ENCODE peak calls at places on chromosome 4, in nine cellular contexts. Z, P, S, D, K, Y, H, V and C are unnamed samples. For H3K27me3 and H3K4me1, the result is how much of the 10 kb centered on the place peaks cover.

GRCh38 chr4:82542642-82543041 is 19.1 kb downstream of the TMEM150C start:
- DNase-seq in P (no peak), D (no peak), H (no peak), Z (no peak), K (no peak), S (no peak), Y (no peak), V (no peak), C (no peak)

GRCh38 chr4:100295792-100296191 is 105.5 kb upstream of the DDIT4L start:
- DNase-seq in Y (no peak), D (no peak), K (no peak), S (no peak), H (no peak), V (no peak), Z (peak), P (peak), C (no peak)

GRCh38 chr4:47207555-47207954 is 176.2 kb downstream of the GABRB1 start:
- DNase-seq in Y (no peak), H (no peak), K (no peak), P (no peak), S (no peak), Z (no peak), V (no peak), D (no peak), C (no peak)

GRCh38 chr4:8323947-8324555 is 54.5 kb downstream of the HTRA3 start:
- DNase-seq in K (no peak), S (no peak), H (peak), D (no peak), V (peak), Y (peak), P (no peak), Z (peak), C (no peak)

GRCh38 chr4:112109455-112110425 is 35.5 kb upstream of the FAM241A start:
- DNase-seq in V (no peak), S (no peak), Z (peak), P (peak), D (no peak), Y (no peak), K (no peak), H (no peak), C (no peak)

GRCh38 chr4:118746251-118746919 is 61.2 kb downstream of the METTL14 start:
- DNase-seq in K (no peak), P (no peak), Z (no peak), H (peak), V (no peak), S (peak), D (no peak), Y (peak), C (no peak)

GRCh38 chr4:95838192-95838591 is 1.7 kb upstream of the PDHA2 start:
- DNase-seq in D (no peak), V (no peak), K (no peak), S (no peak), Y (no peak), P (no peak), H (peak), Z (no peak), C (no peak)

GRCh38 chr4:117085185-117085701 is at the start of gene TRAM1L1:
- DNase-seq in Y (peak), S (peak), K (peak), P (peak), D (no peak), Z (peak), H (peak), V (peak), C (peak)

GRCh38 chr4:16597829-16598228 is 300.6 kb downstream of the LDB2 start:
- DNase-seq in H (no peak), P (peak), Y (no peak), Z (peak), D (no peak), K (no peak), S (no peak), V (no peak), C (no peak)

GRCh38 chr4:15729910-15730533 is 27.2 kb downstream of the BST1 start:
- DNase-seq in P (peak), Z (peak), V (no peak), D (no peak), S (no peak), H (no peak), Y (no peak), K (peak), C (no peak)

GRCh38 chr4:42655921-42656735 is 777 bp downstream of the ATP8A1 start:
- DNase-seq in S (peak), Y (peak), V (peak), K (no peak), Z (no peak), H (peak), P (peak), D (no peak), C (peak)

GRCh38 chr4:115562506-115562905 is 449.1 kb upstream of the NDST4 start:
- DNase-seq in Y (no peak), Z (no peak), H (no peak), K (no peak), V (no peak), D (no peak), P (no peak), S (no peak), C (no peak)

GRCh38 chr4:21304061-21304541 is 603.8 kb downstream of the PACRGL start:
- DNase-seq in D (no peak), Z (no peak), K (no peak), S (no peak), H (no peak), Y (no peak), P (no peak), V (peak), C (no peak)

GRCh38 chr4:100224160-100224559 is 33.9 kb upstream of the DDIT4L start:
- DNase-seq in H (no peak), S (no peak), Y (no peak), P (no peak), V (no peak), Z (no peak), K (no peak), D (no peak), C (no peak)

GRCh38 chr4:119113033-119113655 is 22.5 kb upstream of the MYOZ2 start:
- DNase-seq in H (no peak), Z (peak), K (no peak), S (no peak), V (no peak), Y (no peak), D (no peak), P (peak), C (no peak)

GRCh38 chr4:139609647-139610046 is 53.6 kb upstream of the SETD7 start:
- DNase-seq in Y (no peak), Z (peak), H (no peak), K (no peak), P (peak), S (no peak), D (no peak), V (no peak), C (no peak)

GRCh38 chr4:158578476-158578875 is 56.8 kb downstream of the RXFP1 start:
- DNase-seq in H (no peak), D (no peak), V (no peak), K (peak), Z (peak), Y (no peak), S (no peak), P (peak), C (no peak)

GRCh38 chr4:76729460-76729859 is 168.5 kb downstream of the SOWAHB start:
- DNase-seq in V (no peak), D (no peak), K (no peak), Y (no peak), P (no peak), Z (no peak), S (no peak), H (no peak), C (no peak)

GRCh38 chr4:142353149-142353738 is 492.9 kb downstream of the INPP4B start:
- DNase-seq in K (peak), S (no peak), D (no peak), H (no peak), Z (peak), P (peak), Y (no peak), V (no peak), C (no peak)

GRCh38 chr4:39516407-39516966 is 10.8 kb downstream of the UGDH start:
- DNase-seq in H (no peak), Y (no peak), D (no peak), S (no peak), Z (no peak), V (no peak), P (no peak), K (no peak), C (no peak)

GRCh38 chr4:156190606-156191005 is 236.9 kb upstream of the CTSO start:
- DNase-seq in H (no peak), Z (peak), D (no peak), P (peak), V (no peak), Y (no peak), S (no peak), K (no peak), C (no peak)

GRCh38 chr4:61604054-61604453 is 403.9 kb downstream of the ADGRL3 start:
- DNase-seq in P (no peak), S (no peak), Z (no peak), D (no peak), V (no peak), Y (no peak), K (no peak), H (no peak), C (no peak)

GRCh38 chr4:144174401-144175067 is 34.0 kb upstream of the GYPA start:
- DNase-seq in S (no peak), D (no peak), Y (no peak), Z (peak), H (no peak), V (no peak), K (peak), P (peak), C (no peak)

GRCh38 chr4:126592088-126592487 is 1040.7 kb upstream of the INTU start:
- DNase-seq in H (no peak), Z (peak), P (no peak), K (no peak), D (no peak), V (no peak), Y (no peak), S (no peak), C (no peak)

GRCh38 chr4:78213218-78213617 is 156.1 kb downstream of the FRAS1 start:
- DNase-seq in Y (no peak), P (no peak), H (no peak), S (no peak), K (no peak), Z (no peak), D (no peak), V (peak), C (peak)

GRCh38 chr4:150047546-150047945 is 30.7 kb upstream of the DCLK2 start:
- DNase-seq in D (no peak), Z (no peak), K (no peak), V (no peak), Y (no peak), S (no peak), P (no peak), H (no peak), C (no peak)

GRCh38 chr4:1167244-1167949 is 5.0 kb downstream of the SPON2 start:
- DNase-seq in P (peak), S (peak), H (peak), K (peak), D (peak), V (peak), Z (peak), Y (peak), C (peak)
- H3K27me3 ChIP-seq in P (under half), S (under half), H (under half), K (under half), D (under half), V (under half), Z (under half), Y (under half), C (under half)

GRCh38 chr4:38071801-38072567 is 111.8 kb downstream of the PTTG2 start:
- DNase-seq in V (no peak), H (peak), P (no peak), S (no peak), D (no peak), Z (peak), K (no peak), Y (no peak), C (no peak)
- H3K4me1 ChIP-seq in V (half or more), H (half or more), P (under half), S (under half), D (under half), Z (under half), K (under half), Y (under half), C (under half)

DNA sequence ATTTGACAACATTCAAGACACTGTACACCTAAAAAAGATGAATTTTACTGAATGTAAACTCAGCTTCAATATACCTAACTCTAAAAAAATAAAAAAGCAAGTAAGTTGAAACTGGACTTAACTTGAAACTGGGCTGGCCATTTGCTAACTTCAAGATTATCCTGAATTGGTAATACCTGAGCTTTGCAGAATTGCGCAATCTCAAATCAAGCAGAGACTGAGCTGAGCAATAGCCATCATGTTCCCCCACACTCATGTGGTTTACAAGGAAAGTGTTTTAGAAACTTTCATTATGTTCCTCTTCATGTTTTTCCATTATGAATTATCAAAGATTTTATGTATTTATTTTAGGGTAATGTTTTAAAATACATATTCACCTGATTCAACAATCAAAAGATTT is 38.7 kb downstream of the ANXA5 start:
- DNase-seq in H (no peak), P (no peak), D (no peak), S (no peak), V (no peak), Y (no peak), K (no peak), Z (no peak), C (no peak)
- TF ChIP-seq POLR2A in H (no peak), P (no peak), D (no peak), S (no peak), V (no peak), Y (no peak), K (no peak), Z (no peak), C (no peak)

GRCh38 chr4:80187677-80188076 is 9.6 kb upstream of the PRDM8 start:
- DNase-seq in S (no peak), H (no peak), Z (no peak), K (no peak), V (no peak), Y (no peak), P (no peak), D (no peak), C (no peak)

GRCh38 chr4:80184791-80185756 is 12.2 kb upstream of the PRDM8 start:
- DNase-seq in V (no peak), S (peak), P (no peak), Z (no peak), H (no peak), K (no peak), D (no peak), Y (peak), C (peak)

GRCh38 chr4:80186666-80187065 is 10.6 kb upstream of the PRDM8 start:
- DNase-seq in D (no peak), Z (no peak), K (no peak), P (no peak), V (no peak), H (no peak), Y (no peak), S (no peak), C (no peak)

GRCh38 chr4:80184053-80184790 is 13.1 kb upstream of the PRDM8 start:
- DNase-seq in V (peak), Y (peak), P (peak), K (no peak), Z (peak), S (peak), D (peak), H (peak), C (peak)

GRCh38 chr4:80185787-80186548 is 11.3 kb upstream of the PRDM8 start:
- DNase-seq in Y (peak), Z (peak), V (no peak), K (no peak), S (no peak), H (no peak), P (no peak), D (no peak), C (no peak)
- H3K27me3 ChIP-seq in Y (under half), Z (under half), V (half or more), K (under half), S (under half), H (half or more), P (half or more), D (under half), C (half or more)

GRCh38 chr4:163164591-163164990 is 2.1 kb downstream of the NAF1 start:
- DNase-seq in K (no peak), S (no peak), D (no peak), P (no peak), Y (no peak), Z (no peak), H (no peak), V (no peak), C (no peak)

GRCh38 chr4:163165217-163166017 is 1.3 kb downstream of the NAF1 start:
- DNase-seq in Z (peak), K (peak), Y (no peak), V (no peak), D (no peak), P (peak), H (no peak), S (no peak), C (no peak)

GRCh38 chr4:163166041-163166579 is 580 bp downstream of the NAF1 start:
- DNase-seq in H (peak), S (peak), Y (peak), P (peak), V (peak), D (peak), Z (peak), K (peak), C (peak)

GRCh38 chr4:163164110-163164509 is 2.6 kb downstream of the NAF1 start:
- DNase-seq in S (no peak), Y (no peak), H (no peak), P (no peak), D (no peak), K (no peak), Z (no peak), V (no peak), C (no peak)

DNA sequence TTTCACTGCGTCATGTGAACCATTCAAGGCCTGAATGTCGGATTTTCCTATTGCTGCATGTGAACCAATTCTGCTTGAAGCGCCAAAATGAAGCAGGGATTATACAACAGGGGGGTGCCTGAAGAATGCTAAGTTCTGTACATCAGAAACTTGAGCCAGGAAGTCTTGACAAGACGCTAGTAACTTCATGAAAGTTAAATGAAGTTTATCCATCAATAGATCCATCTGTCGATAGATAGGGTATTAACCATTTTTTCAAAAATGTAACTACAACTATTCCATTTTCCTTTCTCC is 590 bp upstream of the NAF1 start:
- DNase-seq in H (no peak), D (no peak), K (no peak), S (no peak), Z (peak), Y (no peak), V (no peak), P (peak), C (no peak)
- H3K4me1 ChIP-seq in H (under half), D (under half), K (under half), S (under half), Z (under half), Y (under half), V (under half), P (under half), C (under half)

GRCh38 chr4:26308573-26308972 is 12.2 kb upstream of the RBPJ start:
- DNase-seq in K (no peak), D (no peak), P (no peak), V (no peak), S (no peak), Y (no peak), H (no peak), Z (no peak), C (no peak)
- TF ChIP-seq POLR2A in K (no peak), D (no peak), P (no peak), V (no peak), S (no peak), Y (no peak), H (no peak), Z (no peak), C (no peak)

GRCh38 chr4:4386296-4386735 is 586 bp upstream of the NSG1 start:
- DNase-seq in K (no peak), V (no peak), H (no peak), S (no peak), Z (no peak), D (no peak), Y (peak), P (no peak), C (no peak)

GRCh38 chr4:4379540-4380087 is 7.3 kb upstream of the NSG1 start:
- DNase-seq in P (no peak), Z (no peak), K (no peak), V (no peak), S (no peak), D (no peak), H (no peak), Y (no peak), C (no peak)

GRCh38 chr4:4385729-4386295 is 1.1 kb upstream of the NSG1 start:
- DNase-seq in Z (no peak), K (no peak), H (no peak), P (no peak), S (no peak), D (no peak), Y (peak), V (no peak), C (no peak)

GRCh38 chr4:4384837-4385236 is 2.1 kb upstream of the NSG1 start:
- DNase-seq in V (no peak), Z (peak), Y (no peak), H (no peak), S (no peak), P (no peak), D (no peak), K (peak), C (no peak)

GRCh38 chr4:4383085-4383484 is 3.8 kb upstream of the NSG1 start:
- DNase-seq in Y (peak), H (peak), S (no peak), P (no peak), K (no peak), Z (no peak), V (no peak), D (no peak), C (no peak)
- H3K27me3 ChIP-seq in Y (half or more), H (under half), S (under half), P (under half), K (under half), Z (half or more), V (half or more), D (under half), C (half or more)

DNA sequence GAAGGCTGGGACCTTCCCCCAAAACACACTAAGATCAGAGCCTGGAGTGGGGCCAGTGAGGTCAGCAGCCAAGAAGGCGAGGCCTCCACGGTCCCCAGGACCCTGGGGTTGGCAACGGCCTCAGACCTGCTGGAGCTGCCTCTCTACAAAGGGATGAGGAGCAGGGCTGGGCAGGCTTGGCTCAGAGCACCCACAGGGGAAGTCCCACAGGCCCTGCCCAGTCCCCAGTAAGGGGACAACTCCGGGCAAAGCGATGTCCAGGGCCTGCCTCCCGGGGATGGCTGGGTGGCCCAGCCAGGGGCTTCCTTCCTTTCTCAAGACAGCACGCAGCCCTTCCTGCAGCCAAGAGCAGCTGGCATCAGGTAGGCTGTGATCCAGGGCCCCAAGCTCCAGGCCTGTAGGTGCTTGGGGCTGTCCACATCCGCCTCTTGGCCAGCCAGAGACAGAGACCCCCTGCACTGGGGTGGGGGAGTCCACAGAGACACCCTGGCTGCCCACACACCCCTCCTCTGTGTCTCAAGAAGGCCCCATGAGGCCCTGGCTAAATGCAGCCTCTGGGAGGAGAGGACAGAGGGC is 5.7 kb downstream of the MXD4 start:
- DNase-seq in V (peak), K (no peak), D (peak), Z (no peak), S (peak), Y (peak), H (peak), P (no peak), C (peak)
- H3K4me1 ChIP-seq in V (half or more), K (under half), D (half or more), Z (under half), S (half or more), Y (half or more), H (half or more), P (under half), C (under half)

GRCh38 chr4:109433281-109434006 is at the start of gene SEC24B:
- DNase-seq in Z (peak), D (peak), S (peak), Y (peak), K (peak), P (peak), H (peak), V (peak), C (peak)
- TF ChIP-seq POLR2A in Z (peak), D (peak), S (peak), Y (no peak), K (peak), P (peak), H (peak), V (no peak), C (peak)